ENCODE peak calls at places on chromosomes 6 and 20, in four cellular contexts. T is NCI-H748 treated with DMSO at 0.1 percent for 48 hours, P is iPS-NIHi11, K is retina. N is an unnamed sample.

GRCh38 chr6:26217714-26218075 is 130.5 kb downstream of the HFE start:
- DNase-seq in K (peak), T (no peak), P (no peak), N (no peak)

GRCh38 chr20:62739581-62740285 is 31.1 kb downstream of the NTSR1 start:
- DNase-seq in T (no peak), P (no peak), K (peak), N (no peak)

GRCh38 chr6:112429226-112429625 is 82.1 kb downstream of the RFPL4B start:
- DNase-seq in T (no peak), K (no peak), P (no peak), N (no peak)

GRCh38 chr20:6780414-6780813 is 12.9 kb downstream of the BMP2 start:
- DNase-seq in K (no peak), P (no peak), T (no peak), N (no peak)

GRCh38 chr6:2899596-2899995 is 3.5 kb downstream of the SERPINB9 start:
- DNase-seq in K (no peak), T (no peak), P (no peak), N (no peak)

GRCh38 chr6:43297644-43298564 is at the start of gene SLC22A7:
- DNase-seq in T (no peak), P (no peak), K (no peak), N (peak)

GRCh38 chr6:43264599-43264998 is 21.3 kb downstream of the TTBK1 start:
- DNase-seq in K (no peak), T (no peak), P (no peak), N (no peak)

GRCh38 chr20:58308680-58309527 is 611 bp upstream of the RAB22A start:
- DNase-seq in T (no peak), K (peak), P (peak), N (peak)

GRCh38 chr6:13445744-13446115 is 41.7 kb downstream of the GFOD1 start:
- DNase-seq in P (no peak), K (no peak), T (no peak), N (no peak)

GRCh38 chr6:100775667-100776066 is 105.5 kb downstream of the ASCC3 start:
- DNase-seq in T (no peak), P (no peak), K (no peak), N (no peak)

N was measured in H7.